ENCODE peak calls at places on chromosomes 11 and 22, in eight cellular contexts. Y is HCT116; R is PC-3; C is kidney; B is ascending aorta; Z is CD4-positive, CD25-positive, alpha-beta regulatory T cell; I is PC-9; E is fibroblast of lung. O is an unnamed sample.

GRCh38 chr11:133835258-133836075 is 9.8 kb downstream of the SPATA19 start:
- DNase-seq in I (peak; percentile 40), B (no peak), Y (peak; percentile 47), Z (no peak), R (peak; percentile 65), E (peak; percentile 50), C (no peak), O (no peak)

GRCh38 chr11:124150684-124151083 is 32.5 kb upstream of the OR10D3 start:
- DNase-seq in B (no peak), Z (no peak), Y (no peak), E (no peak), I (no peak), R (no peak), C (no peak), O (no peak)

GRCh38 chr11:27437824-27438594 is 34.6 kb downstream of the LGR4 start:
- DNase-seq in Y (no peak), R (no peak), C (no peak), B (no peak), I (no peak), Z (no peak), E (no peak), O (no peak)

GRCh38 chr11:28834877-28835276 is 726.7 kb downstream of the METTL15 start:
- DNase-seq in Z (no peak), I (peak; percentile 6), E (peak; percentile 72), C (no peak), B (no peak), R (peak; percentile 84), Y (no peak), O (no peak)

GRCh38 chr11:19441752-19442553 is 201.2 kb upstream of the E2F8 start:
- DNase-seq in E (peak; percentile 93), Y (peak; percentile 66), C (peak; percentile 66), Z (no peak), I (peak; percentile 91), B (no peak), R (peak; percentile 95), O (no peak)

GRCh38 chr22:34427436-34427835 is 507.2 kb upstream of the LARGE1 start:
- DNase-seq in B (no peak), I (no peak), Y (no peak), Z (no peak), E (no peak), C (no peak), R (no peak), O (no peak)

GRCh38 chr11:47175746-47176327 is 842 bp downstream of the ARFGAP2 start:
- DNase-seq in C (no peak), Z (no peak), I (no peak), E (no peak), B (no peak), R (peak; percentile 13), Y (no peak), O (no peak)

GRCh38 chr11:65579291-65579690 is 3.4 kb downstream of the EHBP1L1 start:
- DNase-seq in B (no peak), Y (no peak), Z (no peak), R (no peak), E (no peak), I (no peak), C (no peak), O (no peak)

GRCh38 chr22:42180349-42180842 is 49.8 kb upstream of the CYP2D6 start:
- DNase-seq in Z (peak; percentile 48), E (peak; percentile 15), R (no peak), C (no peak), I (no peak), B (no peak), Y (no peak), O (no peak)

GRCh38 chr22:40898850-40899357 is 37.0 kb upstream of the DNAJB7 start:
- DNase-seq in C (no peak), Y (peak; percentile 23), I (no peak), B (no peak), Z (no peak), E (peak; percentile 78), R (peak; percentile 65), O (no peak)

GRCh38 chr22:22348127-22348814 is 103.7 kb downstream of the VPREB1 start:
- DNase-seq in B (no peak), I (no peak), C (no peak), R (peak; percentile 12), Z (no peak), Y (peak; percentile 26), E (no peak), O (no peak)

GRCh38 chr22:35312198-35313059 is 12.7 kb downstream of the TOM1 start:
- DNase-seq in B (no peak), Z (no peak), Y (peak; percentile 16), I (peak; percentile 84), R (peak; percentile 62), C (no peak), E (peak; percentile 46), O (peak; percentile 44)

GRCh38 chr11:63609536-63609935 is 4.7 kb downstream of the PLAAT3 start:
- DNase-seq in Z (no peak), B (no peak), Y (no peak), C (no peak), I (peak; percentile 53), E (no peak), R (no peak), O (no peak)

GRCh38 chr11:76810151-76810853 is 27.1 kb downstream of the TSKU start:
- DNase-seq in B (no peak), C (no peak), I (no peak), E (peak; percentile 54), Z (no peak), Y (peak; percentile 15), R (peak; percentile 83), O (no peak)

GRCh38 chr11:60985501-60985900 is 14.0 kb downstream of the CD6 start:
- DNase-seq in E (no peak), I (no peak), Y (no peak), R (no peak), B (no peak), C (no peak), Z (no peak), O (no peak)

GRCh38 chr11:60988658-60989057 is 17.2 kb downstream of the CD6 start:
- DNase-seq in C (no peak), E (no peak), R (no peak), I (no peak), Z (no peak), Y (no peak), B (no peak), O (no peak)

GRCh38 chr11:60989108-60989650 is 17.7 kb downstream of the CD6 start:
- DNase-seq in Y (no peak), C (no peak), Z (no peak), I (no peak), B (no peak), R (no peak), E (no peak), O (no peak)

GRCh38 chr11:60985991-60986915 is 14.8 kb downstream of the CD6 start:
- DNase-seq in Y (no peak), R (peak; percentile 87), I (peak; percentile 79), B (no peak), E (peak; percentile 10), Z (peak; percentile 82), C (no peak), O (peak; percentile 79)

DNA sequence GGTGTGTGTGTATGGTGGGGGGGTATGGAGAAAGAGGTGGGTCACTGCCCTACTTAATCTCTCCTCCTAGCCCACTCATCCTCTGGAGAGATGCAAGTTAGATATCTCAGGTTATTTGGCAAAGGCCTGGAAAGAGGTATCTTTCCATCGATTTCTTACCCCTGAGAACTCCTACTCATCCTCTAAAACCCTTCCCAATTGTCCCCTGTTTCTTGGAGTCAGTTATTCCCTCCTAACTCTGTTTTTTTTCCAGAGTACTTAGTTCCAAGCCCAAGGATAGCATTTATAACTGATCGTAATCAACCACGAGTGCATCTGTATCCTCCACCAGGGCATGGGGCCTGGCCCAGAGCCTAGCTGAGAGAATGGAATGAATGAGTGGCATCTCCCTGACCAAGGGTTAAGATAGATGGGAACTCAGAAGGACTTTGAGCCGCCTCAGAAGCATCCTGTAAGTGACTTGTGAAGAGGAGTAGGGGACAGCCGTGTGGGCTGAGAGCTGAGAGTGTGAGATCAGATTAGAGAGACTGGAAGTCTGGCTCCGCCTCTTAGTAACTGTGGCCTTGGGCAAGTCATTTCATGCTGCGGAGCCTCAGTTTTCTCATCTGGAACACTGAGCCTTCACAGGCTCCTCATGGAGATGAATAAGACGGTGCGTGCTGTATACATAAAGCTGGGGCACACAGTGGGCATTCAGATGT is 16.2 kb downstream of the CD6 start:
- DNase-seq in E (no peak), I (no peak), C (no peak), Z (peak; percentile 29), R (no peak), Y (no peak), B (no peak), O (no peak)
- H3K4me1 ChIP-seq in E (peaks cover 3% of the 10 kb centered on the region), I (peaks cover 17% of the 10 kb centered on the region), C (no peaks in the 10 kb centered on the region), Z (peaks cover 76% of the 10 kb centered on the region), R (peaks cover 16% of the 10 kb centered on the region), Y (peaks cover 9% of the 10 kb centered on the region), B (no peaks in the 10 kb centered on the region), O (no peaks in the 10 kb centered on the region)

DNA sequence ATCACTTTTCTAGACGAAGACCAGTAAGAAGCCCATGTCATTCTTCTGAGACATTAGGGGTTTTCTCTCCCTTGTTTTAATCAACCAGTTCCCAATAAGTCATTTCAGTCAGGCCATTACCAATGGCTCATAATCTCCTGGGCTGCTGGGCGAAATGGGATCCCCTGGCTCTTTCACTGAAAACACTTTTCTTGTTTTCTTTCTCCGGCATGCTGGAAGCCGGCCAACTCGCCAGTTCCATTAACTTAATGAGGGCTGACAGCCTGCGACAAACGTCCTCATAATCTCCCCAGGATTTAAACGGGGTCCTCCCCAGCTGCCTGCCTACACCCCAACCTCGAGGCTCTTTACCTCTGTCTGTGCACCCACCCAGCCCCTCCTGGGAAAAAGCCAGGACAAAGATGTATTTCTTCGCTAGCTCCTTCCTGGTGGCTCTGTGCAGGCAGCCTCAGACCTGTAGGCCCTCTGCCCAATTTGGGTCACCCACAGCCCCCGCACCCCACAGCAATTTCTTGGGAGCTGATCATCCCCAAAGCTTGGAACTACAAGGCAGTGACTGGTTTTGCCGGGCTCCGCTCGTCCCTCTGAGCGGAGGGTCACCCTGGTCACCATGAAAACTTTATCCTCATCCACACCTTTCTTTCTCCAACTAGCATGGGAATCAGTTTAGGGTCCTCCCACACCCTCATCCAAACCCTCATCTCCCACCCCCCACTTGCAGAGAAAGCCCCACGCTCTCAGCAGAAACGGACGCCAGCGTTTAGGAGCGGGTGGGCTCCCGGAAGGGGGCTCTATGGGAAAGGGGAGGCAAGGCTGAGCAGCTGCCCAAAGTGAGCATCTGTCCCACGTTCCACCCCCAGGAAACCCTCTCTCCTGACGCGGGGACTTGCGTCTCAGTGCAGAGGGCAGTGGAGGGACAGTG is 51.1 kb upstream of the KCNQ1OT1 start:
- DNase-seq in E (no peak), I (no peak), Y (no peak), B (peak; percentile 2), Z (no peak), R (no peak), C (peak; percentile 82), O (peak; percentile 56)
- H3K4me1 ChIP-seq in E (no peaks in the 10 kb centered on the region), I (no peaks in the 10 kb centered on the region), Y (peaks cover 14% of the 10 kb centered on the region), B (no peaks in the 10 kb centered on the region), Z (no peaks in the 10 kb centered on the region), R (no peaks in the 10 kb centered on the region), C (no peaks in the 10 kb centered on the region), O (no peaks in the 10 kb centered on the region)

DNA sequence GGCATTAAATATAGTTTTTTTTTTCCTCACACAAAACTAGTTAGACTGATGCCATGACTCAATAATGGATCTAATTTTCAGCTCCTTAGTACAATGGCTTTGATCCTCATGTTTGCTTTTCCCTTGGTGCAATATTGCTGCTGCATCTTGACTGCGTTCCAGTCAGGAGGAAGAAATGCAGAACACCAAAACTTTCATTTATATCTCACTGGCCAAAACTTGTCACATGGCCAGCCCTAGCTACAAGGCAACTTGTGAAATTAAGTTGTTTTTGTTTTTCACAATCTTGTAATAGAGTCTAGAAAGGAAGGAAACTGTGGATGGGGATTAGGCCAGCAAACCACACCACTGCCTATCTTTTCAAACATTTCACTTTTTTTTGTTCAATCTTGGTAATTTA is 36.7 kb downstream of the SMC1B start:
- DNase-seq in B (no peak), Y (no peak), C (no peak), E (peak; percentile 8), R (no peak), I (no peak), Z (no peak), O (no peak)
- H3K4me1 ChIP-seq in B (no peaks in the 10 kb centered on the region), Y (no peaks in the 10 kb centered on the region), C (no peaks in the 10 kb centered on the region), E (no peaks in the 10 kb centered on the region), R (no peaks in the 10 kb centered on the region), I (no peaks in the 10 kb centered on the region), Z (no peaks in the 10 kb centered on the region), O (peaks cover 4% of the 10 kb centered on the region)

GRCh38 chr22:50190182-50190951 is 4.7 kb downstream of the TRABD start:
- DNase-seq in R (peak; percentile 62), C (peak; percentile 96), Y (peak; percentile 60), E (peak; percentile 61), B (peak; percentile 62), I (peak; percentile 89), Z (peak; percentile 72), O (peak; percentile 94)
- H3K4me1 ChIP-seq in R (peaks cover 46% of the 10 kb centered on the region), C (peaks cover 4% of the 10 kb centered on the region), Y (peaks cover 42% of the 10 kb centered on the region), E (peaks cover 13% of the 10 kb centered on the region), B (peaks cover 32% of the 10 kb centered on the region), I (peaks cover 35% of the 10 kb centered on the region), Z (peaks cover 75% of the 10 kb centered on the region), O (peaks cover 51% of the 10 kb centered on the region)